ENCODE peak calls at places on chromosome 10, in eight cellular contexts. C is ovary, Q is brain microvascular endothelial cell, R is MM.1S, X is lower lobe of right lung, T is right atrium auricular region, O is H9, P is osteoblast. S is an unnamed sample.

GRCh38 chr10:15321431-15322321 is 49.4 kb downstream of the FAM171A1 start:
- DNase-seq in Q (peak; percentile 37), C (peak; percentile 40), O (no peak), X (no peak), T (no peak), P (no peak), R (no peak), S (no peak)

GRCh38 chr10:36349445-36350063 is 707.5 kb upstream of the FZD8 start:
- DNase-seq in Q (peak; percentile 95), P (peak; percentile 93), X (no peak), T (no peak), C (no peak), O (no peak), R (no peak), S (no peak)

GRCh38 chr10:28179490-28180099 is 123.3 kb downstream of the MPP7 start:
- DNase-seq in C (no peak), T (no peak), Q (peak; percentile 49), R (peak; percentile 67), P (no peak), X (no peak), O (no peak), S (no peak)

GRCh38 chr10:79203014-79203675 is 134.4 kb downstream of the ZMIZ1 start:
- DNase-seq in C (no peak), X (no peak), P (no peak), T (no peak), Q (no peak), O (no peak), R (no peak), S (no peak)

GRCh38 chr10:6037422-6037821 is 24.7 kb downstream of the IL2RA start:
- DNase-seq in P (no peak), R (no peak), X (no peak), Q (no peak), T (no peak), O (no peak), C (no peak), S (peak; percentile 34)

GRCh38 chr10:99280472-99280871 is 44.8 kb upstream of the HPSE2 start:
- DNase-seq in R (no peak), O (no peak), Q (no peak), X (no peak), P (no peak), C (no peak), T (no peak), S (no peak)

GRCh38 chr10:131846224-131847101 is 54.3 kb upstream of the PPP2R2D start:
- DNase-seq in P (peak; percentile 63), C (no peak), R (no peak), T (no peak), Q (no peak), O (peak; percentile 24), X (no peak), S (peak; percentile 80)

GRCh38 chr10:110138197-110138812 is 69.1 kb upstream of the MXI1 start:
- DNase-seq in Q (peak; percentile 16), T (no peak), X (no peak), R (peak; percentile 80), C (no peak), O (no peak), P (no peak), S (no peak)

GRCh38 chr10:50972591-50972990 is 87.2 kb upstream of the A1CF start:
- DNase-seq in C (no peak), O (no peak), P (no peak), X (no peak), Q (no peak), T (no peak), R (no peak), S (no peak)

GRCh38 chr10:120428754-120429153 is 28.3 kb upstream of the PLPP4 start:
- DNase-seq in P (no peak), X (no peak), R (no peak), Q (no peak), T (no peak), O (no peak), C (no peak), S (no peak)

GRCh38 chr10:30709229-30709628 is 79.7 kb upstream of the LYZL2 start:
- DNase-seq in X (no peak), R (no peak), Q (no peak), C (no peak), T (no peak), P (no peak), O (peak; percentile 57), S (no peak)
- TF ChIP-seq CTCF in X (no peak), R (peak; percentile 18), Q (peak; percentile 32), C (no peak), T (no peak), P (no peak), O (peak; percentile 61), S (no peak)

DNA sequence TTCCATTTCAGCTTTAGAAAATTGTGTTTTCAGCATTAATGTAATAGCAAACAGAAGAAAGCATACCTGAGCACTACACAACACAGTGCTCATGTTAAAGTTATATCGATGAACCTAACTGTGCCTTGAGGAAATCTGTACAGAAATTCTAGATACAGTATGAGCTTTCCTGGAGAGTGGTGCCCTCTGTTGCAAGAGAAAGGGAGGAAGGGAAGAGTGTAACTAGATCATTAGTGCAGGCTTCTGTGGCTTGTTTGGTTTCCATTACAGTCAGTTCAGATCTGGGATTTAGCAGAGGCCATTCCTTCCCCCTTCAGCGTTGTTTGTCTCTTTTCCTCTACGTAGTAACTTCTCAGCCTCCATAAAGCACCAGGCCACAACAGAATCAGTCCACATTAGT is 139.7 kb downstream of the HTR7 start:
- DNase-seq in R (no peak), Q (peak; percentile 12), C (no peak), X (no peak), P (no peak), O (no peak), T (no peak), S (no peak)
- TF ChIP-seq CTCF in R (no peak), Q (peak; percentile 47), C (no peak), X (no peak), P (peak; percentile 37), O (no peak), T (peak; percentile 45), S (peak; percentile 37)

DNA sequence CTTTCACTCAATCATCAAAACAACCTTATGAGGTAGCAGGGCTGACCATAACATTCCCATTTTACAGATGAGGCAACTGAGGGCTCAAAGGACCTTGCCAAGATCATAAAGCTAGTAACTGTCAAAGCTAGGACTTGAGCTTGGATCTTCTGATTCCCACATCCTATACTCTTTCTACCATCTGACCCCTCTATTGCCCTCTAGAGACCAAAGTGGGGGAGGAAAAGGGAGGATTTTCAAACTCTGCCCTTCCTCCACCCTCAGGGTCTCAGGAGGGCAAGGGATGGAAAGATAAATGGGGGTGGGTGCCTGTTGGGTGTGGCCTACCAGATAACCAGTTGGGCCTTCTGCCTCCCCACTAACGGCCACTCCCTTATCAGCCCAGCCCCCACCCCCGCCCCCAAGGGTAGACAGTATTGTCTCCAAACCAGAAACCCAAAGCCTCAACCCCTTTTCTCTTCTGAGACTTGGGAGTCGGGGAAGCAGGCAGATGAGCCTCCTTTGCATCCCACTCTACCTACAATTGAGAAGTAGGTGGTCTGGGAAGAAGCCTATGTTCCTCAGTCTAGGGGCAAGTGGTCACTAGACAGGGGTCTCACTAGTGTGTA is 7.9 kb downstream of the LDB1 start:
- DNase-seq in O (no peak), X (no peak), P (peak; percentile 46), C (no peak), Q (no peak), T (no peak), R (no peak), S (no peak)
- TF ChIP-seq CTCF in O (peak; percentile 65), X (peak; percentile 8), P (no peak), C (no peak), Q (peak; percentile 39), T (no peak), R (peak; percentile 28), S (no peak)

DNA sequence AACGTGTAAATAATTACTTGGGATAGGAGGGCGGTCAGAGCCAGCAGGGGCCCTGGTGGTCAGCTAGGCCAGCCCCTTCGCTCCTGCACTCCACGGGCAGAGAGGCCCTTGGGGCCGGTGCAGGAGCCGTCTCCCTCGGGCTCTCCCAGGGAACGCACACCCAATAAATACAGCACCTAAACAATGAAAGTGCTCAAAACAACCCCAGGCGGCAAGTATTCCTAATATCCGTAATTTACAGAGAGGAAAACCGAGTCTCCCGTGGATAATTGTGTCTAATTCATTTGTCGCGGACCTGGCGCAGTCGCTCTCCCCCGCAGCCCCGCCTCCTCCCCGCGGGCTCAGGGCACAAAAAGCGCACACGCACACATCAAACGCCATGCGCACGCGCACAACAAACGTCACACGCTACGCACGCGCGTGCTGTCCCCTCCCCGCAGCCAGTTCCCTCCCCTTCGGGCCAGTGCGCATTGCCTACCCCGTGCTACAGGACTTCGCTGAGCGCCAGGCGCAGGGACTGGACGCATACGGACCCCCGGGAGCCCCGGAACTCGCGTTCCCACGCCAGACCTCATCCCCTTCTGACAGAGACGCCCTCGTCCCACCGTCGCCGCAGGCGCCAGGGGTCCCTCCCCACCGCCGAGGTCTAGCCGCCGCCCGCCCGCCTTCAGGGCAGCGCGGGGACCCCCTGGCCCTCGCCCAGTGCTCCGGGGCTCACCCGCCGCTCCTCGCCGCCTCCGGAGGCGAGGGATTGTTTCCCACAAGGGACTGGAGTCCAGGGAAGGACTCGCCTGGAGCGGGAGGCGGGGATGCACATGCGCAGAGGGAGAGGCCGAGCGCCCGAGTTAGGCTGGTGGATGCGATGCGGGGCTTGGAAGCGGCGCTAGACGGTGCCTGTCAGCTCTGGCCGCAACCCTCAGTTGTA is at the start of gene ZNF248:
- DNase-seq in X (peak; percentile 97), R (peak; percentile 97), Q (peak; percentile 93), C (peak; percentile 97), P (peak; percentile 97), T (peak; percentile 97), O (peak; percentile 20), S (peak; percentile 93)
- TF ChIP-seq CTCF in X (no peak), R (no peak), Q (no peak), C (no peak), P (no peak), T (peak; percentile 14), O (no peak), S (no peak)

GRCh38 chr10:34018811-34019210 is 684.3 kb upstream of the NRP1 start:
- DNase-seq in X (no peak), O (no peak), P (no peak), C (no peak), R (no peak), Q (no peak), T (no peak), S (no peak)

GRCh38 chr10:34016541-34016940 is 682.1 kb upstream of the NRP1 start:
- DNase-seq in R (no peak), P (no peak), T (no peak), Q (no peak), X (no peak), C (no peak), O (no peak), S (no peak)

GRCh38 chr10:34015700-34016099 is 681.2 kb upstream of the NRP1 start:
- DNase-seq in X (no peak), R (no peak), O (no peak), Q (no peak), C (no peak), T (no peak), P (no peak), S (no peak)

GRCh38 chr10:34018129-34018528 is 683.7 kb upstream of the NRP1 start:
- DNase-seq in C (no peak), R (no peak), O (no peak), T (no peak), Q (peak; percentile 37), X (no peak), P (no peak), S (no peak)

DNA sequence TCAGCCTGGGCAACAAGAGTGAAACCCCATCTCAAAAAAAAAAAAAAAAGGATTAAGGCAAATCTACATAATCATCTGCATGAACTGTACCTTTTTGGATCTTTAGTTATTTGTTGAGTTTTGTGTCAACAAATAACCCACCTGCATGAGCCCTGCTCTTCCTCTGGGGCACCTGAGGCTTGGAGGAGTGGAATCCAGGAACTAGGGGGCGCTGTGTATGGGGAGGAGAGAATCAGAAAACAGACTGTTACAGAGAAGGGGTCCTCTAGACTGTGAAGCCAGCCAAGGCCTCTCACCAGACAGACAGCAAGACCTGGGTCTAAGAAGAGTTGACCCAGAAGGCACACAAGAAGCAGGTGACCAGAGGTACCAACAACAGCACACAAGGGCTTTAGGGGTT is 682.8 kb upstream of the NRP1 start:
- DNase-seq in T (no peak), X (no peak), Q (no peak), O (peak; percentile 66), P (no peak), C (no peak), R (no peak), S (no peak)
- TF ChIP-seq CTCF in T (no peak), X (no peak), Q (peak; percentile 24), O (peak; percentile 78), P (no peak), C (no peak), R (no peak), S (no peak)

S was measured in osteocyte.